ENCODE peak calls at places on chromosomes 7 and 10, in six cellular contexts. Z, G, J, A, O and S are unnamed samples.

GRCh38 chr10:132961420-132961803 is 19.0 kb upstream of the CFAP46 start:
- DNase-seq in Z (no peak), G (no peak), J (peak; percentile 27), A (no peak), O (no peak), S (no peak)

GRCh38 chr10:120221873-120222485 is 235.0 kb upstream of the PLPP4 start:
- DNase-seq in Z (peak; percentile 80), G (peak; percentile 91), J (peak; percentile 46), A (peak; percentile 45), O (peak; percentile 88), S (peak; percentile 82)

GRCh38 chr7:33072471-33072870 is 9.9 kb upstream of the NT5C3A start:
- DNase-seq in Z (peak; percentile 66), G (no peak), J (no peak), A (peak; percentile 35), O (no peak), S (no peak)

GRCh38 chr10:11020026-11020820 is 2.6 kb downstream of the CELF2 start:
- DNase-seq in Z (no peak), G (no peak), J (no peak), A (no peak), O (no peak), S (no peak)

GRCh38 chr10:72834183-72834825 is 59.2 kb upstream of the OIT3 start:
- DNase-seq in Z (peak; percentile 83), G (peak; percentile 76), J (peak; percentile 57), A (peak; percentile 41), O (peak; percentile 80), S (peak; percentile 71)

GRCh38 chr10:37582237-37582636 is 275.2 kb downstream of the ZNF248 start:
- DNase-seq in Z (no peak), G (no peak), J (no peak), A (no peak), O (no peak), S (no peak)

GRCh38 chr7:151720297-151720696 is 156.6 kb downstream of the PRKAG2 start:
- DNase-seq in Z (no peak), G (no peak), J (no peak), A (no peak), O (no peak), S (no peak)

GRCh38 chr10:132866601-132867381 is 75.6 kb downstream of the CFAP46 start:
- DNase-seq in Z (no peak), G (no peak), J (no peak), A (no peak), O (no peak), S (no peak)

GRCh38 chr7:137790828-137791227 is 55.9 kb downstream of the DGKI start:
- DNase-seq in Z (peak; percentile 44), G (no peak), J (no peak), A (no peak), O (no peak), S (no peak)

GRCh38 chr7:104207348-104207730 is 474 bp downstream of the ORC5 start:
- DNase-seq in Z (peak; percentile 55), G (peak; percentile 4), J (peak; percentile 27), A (peak; percentile 11), O (peak; percentile 60), S (no peak)

GRCh38 chr7:137476937-137477336 is 133.4 kb upstream of the PTN start:
- DNase-seq in Z (peak; percentile 33), G (no peak), J (no peak), A (no peak), O (no peak), S (no peak)

GRCh38 chr7:18408461-18408860 is 87.1 kb upstream of the HDAC9 start:
- DNase-seq in Z (peak; percentile 95), G (peak; percentile 66), J (no peak), A (peak; percentile 24), O (no peak), S (no peak)

GRCh38 chr10:15370212-15370740 is 813 bp downstream of the FAM171A1 start:
- DNase-seq in Z (peak; percentile 67), G (peak; percentile 27), J (peak; percentile 79), A (peak; percentile 21), O (no peak), S (peak; percentile 60)

GRCh38 chr7:94417921-94418320 is 23.2 kb downstream of the COL1A2 start:
- DNase-seq in Z (peak; percentile 71), G (no peak), J (no peak), A (no peak), O (no peak), S (no peak)

GRCh38 chr10:124221356-124222297 is 128.2 kb upstream of the CHST15 start:
- DNase-seq in Z (no peak), G (no peak), J (peak; percentile 77), A (peak; percentile 71), O (peak; percentile 48), S (no peak)

GRCh38 chr7:158497627-158498026 is 90.0 kb downstream of the PTPRN2 start:
- DNase-seq in Z (no peak), G (no peak), J (no peak), A (no peak), O (no peak), S (no peak)

GRCh38 chr10:46549171-46550075 is 7.0 kb downstream of the GPRIN2 start:
- DNase-seq in Z (no peak), G (no peak), J (peak; percentile 41), A (no peak), O (no peak), S (no peak)

GRCh38 chr10:7409045-7409731 is 1.6 kb downstream of the SFMBT2 start:
- DNase-seq in Z (peak; percentile 19), G (peak; percentile 17), J (peak; percentile 74), A (no peak), O (peak; percentile 89), S (peak; percentile 31)

GRCh38 chr10:7406712-7407333 is 4.0 kb downstream of the SFMBT2 start:
- DNase-seq in Z (no peak), G (peak; percentile 73), J (no peak), A (no peak), O (no peak), S (peak; percentile 32)

GRCh38 chr10:7408494-7409044 is 2.3 kb downstream of the SFMBT2 start:
- DNase-seq in Z (peak; percentile 56), G (peak; percentile 77), J (peak; percentile 90), A (peak; percentile 39), O (peak; percentile 73), S (peak; percentile 81)

GRCh38 chr10:7407368-7408002 is 3.3 kb downstream of the SFMBT2 start:
- DNase-seq in Z (peak; percentile 13), G (peak; percentile 49), J (no peak), A (no peak), O (no peak), S (peak; percentile 23)

DNA sequence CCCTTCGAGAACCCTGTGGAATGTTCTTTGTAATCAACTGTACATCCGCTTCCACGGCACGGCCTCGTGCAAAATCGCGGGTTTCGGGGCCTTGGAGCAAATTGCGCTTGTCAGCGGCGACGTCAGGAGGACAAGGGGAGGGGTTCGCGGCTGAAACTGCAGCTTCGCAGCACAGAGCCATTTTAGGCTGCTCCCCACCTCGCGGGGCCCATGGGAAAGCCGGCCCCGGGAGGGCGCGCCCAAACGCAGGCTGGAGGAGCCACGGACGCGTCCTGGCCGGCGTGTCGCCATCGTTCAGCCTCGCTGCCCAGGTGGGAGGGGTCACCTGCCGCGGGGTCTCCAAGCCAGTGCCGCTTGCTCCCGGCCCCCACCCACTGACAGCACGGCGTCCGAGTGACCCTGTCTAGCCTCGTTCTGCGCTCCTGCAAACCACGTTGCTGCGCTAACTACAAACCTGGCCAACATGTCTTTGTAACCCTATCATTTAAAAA is 2.8 kb downstream of the SFMBT2 start:
- DNase-seq in Z (peak; percentile 36), G (peak; percentile 63), J (no peak), A (no peak), O (no peak), S (peak; percentile 41)
- H2AFZ ChIP-seq in Z (peak overlapping the region; percentile 90), G (peak overlapping the region; percentile 94), J (peak overlapping the region; percentile 16), A (peak overlapping the region; percentile 44), O (no peak overlapping the region), S (peak overlapping the region; percentile 59)

DNA sequence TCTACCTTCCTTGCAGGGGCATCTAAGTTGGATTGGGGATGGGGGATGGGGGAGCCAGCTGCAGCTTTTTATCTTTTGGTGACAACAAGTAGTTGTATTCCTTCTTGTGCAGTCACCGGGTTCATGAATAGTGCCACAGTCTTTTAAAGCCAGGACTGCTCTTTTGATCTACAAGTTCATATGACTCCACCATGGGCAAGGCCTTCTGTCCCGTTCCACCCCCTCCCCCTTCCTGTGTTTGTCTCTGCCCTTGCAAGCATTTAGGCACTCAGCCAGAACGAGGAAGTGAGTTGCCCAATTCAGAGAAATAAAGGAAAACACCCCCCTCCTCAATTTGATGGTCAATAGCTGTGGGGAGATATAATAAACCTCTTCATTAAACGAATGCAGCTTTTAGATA is 44.8 kb upstream of the EGR2 start:
- DNase-seq in Z (no peak), G (peak; percentile 3), J (no peak), A (no peak), O (no peak), S (no peak)
- H2AFZ ChIP-seq in Z (no peak overlapping the region), G (no peak overlapping the region), J (peak overlapping the region; percentile 22), A (no peak overlapping the region), O (no peak overlapping the region), S (no peak overlapping the region)

DNA sequence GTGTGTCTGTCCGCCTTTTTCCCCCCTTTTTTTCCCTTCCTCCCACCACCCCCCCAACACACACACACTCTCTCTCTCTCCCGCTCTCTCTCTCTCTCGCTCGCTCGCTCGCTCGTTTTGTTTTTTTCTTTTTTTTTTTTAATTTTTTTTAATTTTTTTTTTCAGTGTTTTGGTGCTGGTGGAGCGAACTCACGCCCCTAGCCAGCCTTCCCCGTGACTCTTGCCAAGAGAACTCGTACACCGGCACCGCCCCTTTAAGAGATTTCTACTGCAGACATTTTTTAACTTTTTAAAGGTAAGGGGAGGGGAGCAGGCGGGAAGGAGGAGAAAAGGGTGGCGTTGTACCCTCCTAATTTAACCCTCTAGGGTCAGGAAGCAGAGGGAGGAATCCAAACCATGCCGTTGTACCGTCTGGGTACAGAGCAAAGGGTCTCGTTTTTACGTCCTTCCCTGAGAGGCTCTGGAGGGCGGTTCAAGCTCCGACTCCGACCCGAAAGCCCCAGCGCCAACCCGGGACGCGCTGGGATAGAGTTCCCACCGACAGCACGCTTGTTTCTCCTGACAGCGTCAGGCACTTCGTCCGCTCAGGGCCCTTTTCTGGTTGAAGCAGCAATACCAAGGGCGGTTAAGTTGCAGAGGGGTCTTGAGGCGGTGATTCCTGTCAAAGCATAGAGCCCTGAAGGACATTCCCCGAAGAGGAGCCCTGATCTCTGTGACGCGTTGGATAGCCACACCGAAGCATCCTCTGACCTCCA is 397 bp upstream of the HPSE2 start:
- DNase-seq in Z (peak; percentile 37), G (peak; percentile 90), J (peak; percentile 22), A (no peak), O (no peak), S (peak; percentile 58)
- H2AFZ ChIP-seq in Z (no peak overlapping the region), G (peak overlapping the region; percentile 99), J (no peak overlapping the region), A (no peak overlapping the region), O (no peak overlapping the region), S (peak overlapping the region; percentile 46)

DNA sequence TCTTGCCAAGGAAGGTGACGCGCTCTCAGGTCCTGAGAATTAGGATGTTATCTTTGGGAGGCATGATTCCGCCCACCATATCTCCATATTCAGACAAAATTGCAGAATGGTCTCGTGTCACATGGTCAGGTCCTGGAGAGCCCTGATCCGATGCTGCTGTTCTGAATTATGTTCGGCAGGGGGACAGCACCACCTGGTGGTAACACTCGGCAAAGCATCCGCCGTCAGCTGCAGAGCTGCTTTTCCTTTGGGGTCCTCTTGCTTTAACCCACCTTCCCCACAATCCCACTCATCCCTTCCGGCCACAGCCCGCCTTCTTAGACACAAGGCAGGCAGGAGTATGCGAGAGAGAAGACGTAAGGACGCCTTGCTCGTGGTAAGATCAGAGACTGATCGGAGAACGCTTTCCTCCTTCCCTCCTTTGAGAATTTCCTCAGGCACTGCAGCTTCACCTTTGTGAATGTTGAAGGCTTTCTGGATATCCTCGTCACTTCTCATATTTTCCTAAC is 327.8 kb upstream of the C7orf33 start:
- DNase-seq in Z (peak; percentile 57), G (peak; percentile 89), J (peak; percentile 84), A (peak; percentile 17), O (peak; percentile 87), S (peak; percentile 81)
- H2AFZ ChIP-seq in Z (peak overlapping the region; percentile 60), G (peak overlapping the region; percentile 98), J (peak overlapping the region; percentile 87), A (peak overlapping the region; percentile 79), O (no peak overlapping the region), S (peak overlapping the region; percentile 93)